ENCODE peak calls at places on chromosomes 16 and 17, in eight cellular contexts. O, J, C, Z, L, X, W and N are unnamed samples.

GRCh38 chr17:37768438-37768837 is 23.6 kb upstream of the HNF1B start:
- DNase-seq in O (no peak), J (no peak), C (no peak), Z (no peak), L (no peak), X (no peak), W (no peak), N (no peak)

GRCh38 chr16:28188085-28188916 is 23.5 kb downstream of the XPO6 start:
- DNase-seq in O (no peak), J (peak), C (no peak), Z (no peak), L (no peak), X (no peak), W (no peak), N (no peak)

GRCh38 chr17:43399839-43400328 is 1.1 kb downstream of the ARL4D start:
- DNase-seq in O (no peak), J (no peak), C (no peak), Z (no peak), L (no peak), X (no peak), W (no peak), N (no peak)

GRCh38 chr16:6195966-6196365 is 1098.4 kb upstream of the EEF2KMT start:
- DNase-seq in O (no peak), J (no peak), C (no peak), Z (no peak), L (no peak), X (no peak), W (no peak), N (no peak)

GRCh38 chr17:66885417-66885816 is 50.5 kb downstream of the CACNG5 start:
- DNase-seq in O (no peak), J (no peak), C (no peak), Z (no peak), L (no peak), X (no peak), W (no peak), N (no peak)

GRCh38 chr17:77475012-77475976 is 334.5 kb downstream of the SEC14L1 start:
- DNase-seq in O (peak), J (peak), C (peak), Z (peak), L (no peak), X (no peak), W (no peak), N (no peak)

GRCh38 chr17:55303701-55304145 is 39.0 kb downstream of the HLF start:
- DNase-seq in O (no peak), J (peak), C (peak), Z (no peak), L (no peak), X (no peak), W (no peak), N (no peak)

GRCh38 chr17:57145347-57145746 is 60.3 kb downstream of the AKAP1 start:
- DNase-seq in O (no peak), J (no peak), C (no peak), Z (no peak), L (no peak), X (no peak), W (no peak), N (no peak)

GRCh38 chr17:72123496-72123963 is 2.7 kb downstream of the SOX9 start:
- DNase-seq in O (peak), J (no peak), C (no peak), Z (no peak), L (no peak), X (no peak), W (no peak), N (no peak)

GRCh38 chr17:72122668-72123495 is 2.1 kb downstream of the SOX9 start:
- DNase-seq in O (peak), J (peak), C (peak), Z (no peak), L (no peak), X (peak), W (no peak), N (peak)

GRCh38 chr17:72122002-72122310 is 1.1 kb downstream of the SOX9 start:
- DNase-seq in O (no peak), J (peak), C (no peak), Z (no peak), L (no peak), X (no peak), W (no peak), N (no peak)

GRCh38 chr17:72121164-72122001 is 563 bp downstream of the SOX9 start:
- DNase-seq in O (peak), J (peak), C (peak), Z (no peak), L (no peak), X (peak), W (peak), N (peak)

DNA sequence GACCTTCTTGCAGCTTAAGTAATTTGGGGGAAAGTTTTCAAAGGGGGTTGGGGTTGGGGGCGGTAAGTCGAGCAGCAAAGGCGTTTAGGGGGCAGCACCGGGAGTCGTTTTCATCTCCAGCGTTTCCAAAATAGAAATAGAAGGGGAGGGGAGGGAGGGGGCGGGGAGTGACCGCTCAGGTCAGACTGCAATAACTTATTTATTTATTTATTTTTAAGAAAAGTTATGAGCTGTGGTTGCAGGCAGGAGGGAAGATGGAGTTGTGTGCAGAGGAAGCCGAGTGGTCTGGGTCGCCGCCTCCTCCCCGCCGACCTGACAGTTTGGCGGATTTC is 1.5 kb downstream of the SOX9 start:
- DNase-seq in O (peak), J (no peak), C (no peak), Z (no peak), L (no peak), X (no peak), W (no peak), N (no peak)
- H3K4me3 ChIP-seq in O (peak), J (peak), C (peak), Z (no peak), L (peak), X (peak), W (peak), N (peak)

DNA sequence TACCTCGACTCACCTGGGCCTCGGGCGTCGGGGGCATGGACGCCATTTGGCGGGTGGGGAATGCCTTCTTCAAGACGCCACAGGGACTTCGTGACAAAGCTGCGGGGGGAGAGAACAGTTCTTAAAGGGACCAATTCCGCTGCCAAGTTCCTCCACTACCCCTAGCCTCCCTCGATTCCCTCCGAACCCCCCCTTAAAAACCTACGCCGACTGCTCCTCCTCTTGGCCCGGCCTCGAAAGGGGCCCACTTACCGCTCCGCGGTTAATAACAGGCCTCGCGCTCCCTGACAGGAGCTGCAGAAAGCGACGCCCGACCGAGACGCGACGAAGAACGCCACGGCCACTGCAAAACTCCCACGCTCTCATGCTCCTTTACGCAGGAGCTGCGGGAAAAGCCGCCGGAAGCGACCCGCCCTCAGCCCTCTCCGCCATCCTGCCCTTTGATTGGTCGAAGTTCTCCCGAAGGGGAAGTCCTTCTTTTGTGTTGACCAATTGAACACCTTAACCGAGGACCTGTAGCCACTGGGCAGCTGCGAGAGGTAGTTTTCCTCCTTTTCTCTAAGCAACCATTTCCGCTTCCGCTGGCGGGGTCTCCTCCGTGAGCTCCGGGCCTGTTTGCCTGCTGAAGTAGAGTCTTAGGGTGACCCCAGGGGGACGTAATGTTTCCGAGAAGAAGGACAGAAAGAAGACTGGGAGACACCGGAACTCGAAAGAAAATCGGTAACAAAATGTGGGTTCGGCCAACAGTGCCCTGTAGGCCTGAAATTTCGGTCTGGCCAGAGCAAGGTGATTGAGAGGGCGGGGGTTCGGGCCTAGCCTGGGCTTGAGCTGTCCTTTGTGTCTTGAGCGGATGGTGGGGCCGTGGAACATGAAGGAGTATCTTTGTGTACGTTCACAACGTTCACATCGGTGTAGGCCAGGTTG is at the start of the genes NAA60 and ZNF597:
- DNase-seq in O (peak), J (peak), C (peak), Z (peak), L (peak), X (peak), W (peak), N (peak)
- H3K4me3 ChIP-seq in O (peak), J (peak), C (peak), Z (peak), L (peak), X (peak), W (peak), N (peak)

GRCh38 chr16:1606774-1607173 is 5.1 kb downstream of the IFT140 start:
- DNase-seq in O (no peak), J (no peak), C (no peak), Z (no peak), L (no peak), X (no peak), W (no peak), N (no peak)

GRCh38 chr16:1612320-1613111 is at the start of gene CRAMP1:
- DNase-seq in O (no peak), J (peak), C (no peak), Z (no peak), L (no peak), X (no peak), W (no peak), N (no peak)

GRCh38 chr16:1610841-1611653 is 825 bp downstream of the IFT140 start:
- DNase-seq in O (no peak), J (no peak), C (peak), Z (no peak), L (no peak), X (peak), W (no peak), N (no peak)

GRCh38 chr16:1613240-1613639 is 1.1 kb downstream of the CRAMP1 start:
- DNase-seq in O (no peak), J (no peak), C (no peak), Z (peak), L (no peak), X (no peak), W (no peak), N (no peak)

GRCh38 chr16:1610071-1610840 is 1.6 kb downstream of the IFT140 start:
- DNase-seq in O (peak), J (peak), C (peak), Z (peak), L (peak), X (peak), W (peak), N (peak)
- H3K4me3 ChIP-seq in O (peak), J (peak), C (peak), Z (peak), L (peak), X (peak), W (peak), N (peak)

GRCh38 chr17:1511756-1512321 is 4.6 kb downstream of the INPP5K start:
- DNase-seq in O (no peak), J (peak), C (peak), Z (no peak), L (no peak), X (no peak), W (no peak), N (no peak)
- H3K4me3 ChIP-seq in O (no peak), J (no peak), C (no peak), Z (no peak), L (no peak), X (no peak), W (no peak), N (no peak)